ENCODE peak calls at places on chromosomes 5 and 9, in seven cellular contexts. One of them, this sample, is unnamed.

GRCh38 chr5:138610468-138611294 is 35.5 kb upstream of the HSPA9 start:
- DNase-seq in endothelial cell of umbilical vein: no peak
- DNase-seq in psoas muscle: peak; percentile 52
- DNase-seq in brain microvascular endothelial cell: no peak
- DNase-seq in upper lobe of right lung: no peak
- DNase-seq in body of pancreas: no peak
- DNase-seq in PC-3: no peak
- DNase-seq in this sample: peak; percentile 25

GRCh38 chr9:101398930-101399640 is 434 bp downstream of the ZNF189 start:
- DNase-seq in endothelial cell of umbilical vein: peak; percentile 32
- DNase-seq in psoas muscle: no peak
- DNase-seq in brain microvascular endothelial cell: no peak
- DNase-seq in upper lobe of right lung: no peak
- DNase-seq in body of pancreas: peak; percentile 13
- DNase-seq in PC-3: no peak
- DNase-seq in this sample: no peak

GRCh38 chr5:177450672-177451424 is 4.2 kb downstream of the PRR7 start:
- DNase-seq in endothelial cell of umbilical vein: no peak
- DNase-seq in psoas muscle: no peak
- DNase-seq in brain microvascular endothelial cell: no peak
- DNase-seq in upper lobe of right lung: no peak
- DNase-seq in body of pancreas: no peak
- DNase-seq in PC-3: no peak
- DNase-seq in this sample: no peak

GRCh38 chr9:91422832-91423711 is 560 bp downstream of the NFIL3 start:
- DNase-seq in endothelial cell of umbilical vein: peak; percentile 73
- DNase-seq in psoas muscle: peak; percentile 80
- DNase-seq in brain microvascular endothelial cell: peak; percentile 58
- DNase-seq in upper lobe of right lung: peak; percentile 85
- DNase-seq in body of pancreas: peak; percentile 80
- DNase-seq in PC-3: peak; percentile 47
- DNase-seq in this sample: peak; percentile 45

GRCh38 chr5:90353254-90353653 is 56.3 kb downstream of the CETN3 start:
- DNase-seq in endothelial cell of umbilical vein: no peak
- DNase-seq in psoas muscle: no peak
- DNase-seq in brain microvascular endothelial cell: no peak
- DNase-seq in upper lobe of right lung: no peak
- DNase-seq in body of pancreas: no peak
- DNase-seq in PC-3: no peak
- DNase-seq in this sample: no peak

GRCh38 chr9:73441223-73441622 is 289.6 kb downstream of the ANXA1 start:
- DNase-seq in endothelial cell of umbilical vein: no peak
- DNase-seq in psoas muscle: no peak
- DNase-seq in brain microvascular endothelial cell: no peak
- DNase-seq in upper lobe of right lung: no peak
- DNase-seq in body of pancreas: no peak
- DNase-seq in PC-3: no peak
- DNase-seq in this sample: no peak

GRCh38 chr9:110257097-110257955 is 1.0 kb upstream of the TXN start:
- DNase-seq in endothelial cell of umbilical vein: no peak
- DNase-seq in psoas muscle: no peak
- DNase-seq in brain microvascular endothelial cell: no peak
- DNase-seq in upper lobe of right lung: no peak
- DNase-seq in body of pancreas: peak; percentile 17
- DNase-seq in PC-3: no peak
- DNase-seq in this sample: no peak

GRCh38 chr5:116466740-116467139 is 107.9 kb downstream of the SEMA6A start:
- DNase-seq in endothelial cell of umbilical vein: no peak
- DNase-seq in psoas muscle: no peak
- DNase-seq in brain microvascular endothelial cell: no peak
- DNase-seq in upper lobe of right lung: no peak
- DNase-seq in body of pancreas: no peak
- DNase-seq in PC-3: no peak
- DNase-seq in this sample: no peak

GRCh38 chr5:140189977-140190867 is 15.2 kb downstream of the CYSTM1 start:
- DNase-seq in endothelial cell of umbilical vein: peak; percentile 82
- DNase-seq in psoas muscle: no peak
- DNase-seq in brain microvascular endothelial cell: peak; percentile 83
- DNase-seq in upper lobe of right lung: no peak
- DNase-seq in body of pancreas: no peak
- DNase-seq in PC-3: no peak
- DNase-seq in this sample: no peak

GRCh38 chr5:3333836-3334235 is 261.8 kb upstream of the IRX1 start:
- DNase-seq in endothelial cell of umbilical vein: no peak
- DNase-seq in psoas muscle: no peak
- DNase-seq in brain microvascular endothelial cell: no peak
- DNase-seq in upper lobe of right lung: no peak
- DNase-seq in body of pancreas: no peak
- DNase-seq in PC-3: no peak
- DNase-seq in this sample: no peak

GRCh38 chr5:177427919-177428573 is 1.6 kb downstream of the GRK6 start:
- DNase-seq in endothelial cell of umbilical vein: no peak
- DNase-seq in psoas muscle: peak; percentile 52
- DNase-seq in brain microvascular endothelial cell: no peak
- DNase-seq in upper lobe of right lung: peak; percentile 69
- DNase-seq in body of pancreas: no peak
- DNase-seq in PC-3: no peak
- DNase-seq in this sample: no peak

GRCh38 chr5:86795659-86796058 is 177.9 kb downstream of the COX7C start:
- DNase-seq in endothelial cell of umbilical vein: no peak
- DNase-seq in psoas muscle: no peak
- DNase-seq in brain microvascular endothelial cell: no peak
- DNase-seq in upper lobe of right lung: no peak
- DNase-seq in body of pancreas: no peak
- DNase-seq in PC-3: no peak
- DNase-seq in this sample: no peak

GRCh38 chr9:122356627-122357026 is 14.2 kb upstream of the PTGS1 start:
- DNase-seq in endothelial cell of umbilical vein: no peak
- DNase-seq in psoas muscle: no peak
- DNase-seq in brain microvascular endothelial cell: no peak
- DNase-seq in upper lobe of right lung: no peak
- DNase-seq in body of pancreas: no peak
- DNase-seq in PC-3: no peak
- DNase-seq in this sample: no peak

GRCh38 chr5:90173299-90174030 is 236.1 kb downstream of the CETN3 start:
- DNase-seq in endothelial cell of umbilical vein: no peak
- DNase-seq in psoas muscle: no peak
- DNase-seq in brain microvascular endothelial cell: no peak
- DNase-seq in upper lobe of right lung: no peak
- DNase-seq in body of pancreas: no peak
- DNase-seq in PC-3: peak; percentile 89
- DNase-seq in this sample: no peak

GRCh38 chr5:139669681-139670368 is 21.7 kb downstream of the CXXC5 start:
- DNase-seq in endothelial cell of umbilical vein: no peak
- DNase-seq in psoas muscle: no peak
- DNase-seq in brain microvascular endothelial cell: no peak
- DNase-seq in upper lobe of right lung: no peak
- DNase-seq in body of pancreas: peak; percentile 87
- DNase-seq in PC-3: no peak
- DNase-seq in this sample: no peak

GRCh38 chr9:134620751-134621557 is 20.6 kb upstream of the COL5A1 start:
- DNase-seq in endothelial cell of umbilical vein: no peak
- DNase-seq in psoas muscle: no peak
- DNase-seq in brain microvascular endothelial cell: no peak
- DNase-seq in upper lobe of right lung: peak; percentile 49
- DNase-seq in body of pancreas: no peak
- DNase-seq in PC-3: no peak
- DNase-seq in this sample: no peak

GRCh38 chr9:123372766-123373446 is 16.9 kb downstream of the CRB2 start:
- DNase-seq in endothelial cell of umbilical vein: no peak
- DNase-seq in psoas muscle: no peak
- DNase-seq in brain microvascular endothelial cell: no peak
- DNase-seq in upper lobe of right lung: no peak
- DNase-seq in body of pancreas: no peak
- DNase-seq in PC-3: no peak
- DNase-seq in this sample: no peak
- TF ChIP-seq CTCF in endothelial cell of umbilical vein: no peak
- TF ChIP-seq CTCF in psoas muscle: no peak
- TF ChIP-seq CTCF in brain microvascular endothelial cell: no peak
- TF ChIP-seq CTCF in upper lobe of right lung: no peak
- TF ChIP-seq CTCF in body of pancreas: no peak
- TF ChIP-seq CTCF in PC-3: no peak
- TF ChIP-seq CTCF in this sample: no peak

DNA sequence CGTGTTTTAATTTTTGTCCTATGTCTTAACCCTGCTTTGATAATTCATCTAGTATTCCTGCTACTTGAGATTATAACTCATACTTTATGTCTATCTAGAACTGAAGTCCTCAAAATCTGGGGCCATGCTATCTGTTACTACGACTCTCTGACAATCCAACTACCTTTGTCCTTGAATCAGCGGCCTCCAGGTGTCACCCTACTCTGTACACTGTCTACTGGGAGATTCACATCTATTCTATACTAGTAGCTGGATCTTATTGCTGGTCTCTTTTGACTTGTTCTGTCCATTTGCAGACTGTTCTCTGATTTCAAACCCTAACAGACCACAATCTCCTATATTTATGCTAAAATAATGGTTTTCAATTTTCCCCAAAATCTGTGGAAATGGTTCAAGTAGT is 225.5 kb upstream of the ELAVL2 start:
- DNase-seq in endothelial cell of umbilical vein: no peak
- DNase-seq in psoas muscle: no peak
- DNase-seq in brain microvascular endothelial cell: no peak
- DNase-seq in upper lobe of right lung: no peak
- DNase-seq in body of pancreas: no peak
- DNase-seq in PC-3: peak; percentile 10
- DNase-seq in this sample: no peak
- TF ChIP-seq CTCF in endothelial cell of umbilical vein: no peak
- TF ChIP-seq CTCF in psoas muscle: no peak
- TF ChIP-seq CTCF in brain microvascular endothelial cell: no peak
- TF ChIP-seq CTCF in upper lobe of right lung: no peak
- TF ChIP-seq CTCF in body of pancreas: no peak
- TF ChIP-seq CTCF in PC-3: peak; percentile 25
- TF ChIP-seq CTCF in this sample: no peak

DNA sequence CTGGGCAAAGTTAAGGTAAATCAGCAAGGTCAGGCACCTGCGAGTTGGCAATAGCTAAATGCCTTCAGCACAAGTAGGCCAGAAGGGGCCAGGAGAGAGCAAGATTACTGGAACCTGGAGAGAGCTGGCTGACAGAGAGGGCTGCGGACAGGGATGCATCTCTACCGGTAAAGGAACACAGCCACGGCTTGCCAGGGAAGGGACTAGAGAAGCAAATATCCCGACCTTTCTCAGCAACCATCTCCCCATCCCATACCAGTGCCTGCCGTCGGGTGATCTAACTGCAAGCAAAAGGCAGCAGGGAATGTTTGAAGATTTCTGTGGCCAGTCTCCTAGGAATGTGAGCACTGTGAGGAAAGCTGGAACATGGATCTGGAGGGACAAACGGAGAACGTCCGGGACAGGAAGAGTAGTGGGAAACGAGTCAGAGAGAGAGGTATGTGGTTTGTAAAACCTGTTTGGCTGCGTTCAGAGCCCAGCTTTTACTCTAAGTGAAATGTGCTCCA is 15.9 kb upstream of the ABLIM3 start:
- DNase-seq in endothelial cell of umbilical vein: no peak
- DNase-seq in psoas muscle: no peak
- DNase-seq in brain microvascular endothelial cell: no peak
- DNase-seq in upper lobe of right lung: no peak
- DNase-seq in body of pancreas: peak; percentile 76
- DNase-seq in PC-3: peak; percentile 99
- DNase-seq in this sample: no peak
- TF ChIP-seq CTCF in endothelial cell of umbilical vein: no peak
- TF ChIP-seq CTCF in psoas muscle: no peak
- TF ChIP-seq CTCF in brain microvascular endothelial cell: peak; percentile 60
- TF ChIP-seq CTCF in upper lobe of right lung: no peak
- TF ChIP-seq CTCF in body of pancreas: peak; percentile 62
- TF ChIP-seq CTCF in PC-3: peak; percentile 87
- TF ChIP-seq CTCF in this sample: peak; percentile 41

GRCh38 chr5:88724201-88724600 is 158.8 kb downstream of the MEF2C start:
- DNase-seq in endothelial cell of umbilical vein: peak; percentile 32
- DNase-seq in psoas muscle: no peak
- DNase-seq in brain microvascular endothelial cell: no peak
- DNase-seq in upper lobe of right lung: no peak
- DNase-seq in body of pancreas: no peak
- DNase-seq in PC-3: peak; percentile 68
- DNase-seq in this sample: no peak
- TF ChIP-seq CTCF in endothelial cell of umbilical vein: no peak
- TF ChIP-seq CTCF in psoas muscle: no peak
- TF ChIP-seq CTCF in brain microvascular endothelial cell: peak; percentile 19
- TF ChIP-seq CTCF in upper lobe of right lung: no peak
- TF ChIP-seq CTCF in body of pancreas: peak; percentile 24
- TF ChIP-seq CTCF in PC-3: peak; percentile 75
- TF ChIP-seq CTCF in this sample: peak; percentile 66

GRCh38 chr5:102971693-102972293 is 148.1 kb downstream of the GIN1 start:
- DNase-seq in endothelial cell of umbilical vein: peak; percentile 40
- DNase-seq in psoas muscle: no peak
- DNase-seq in brain microvascular endothelial cell: no peak
- DNase-seq in upper lobe of right lung: no peak
- DNase-seq in body of pancreas: no peak
- DNase-seq in PC-3: peak; percentile 70
- DNase-seq in this sample: no peak
- TF ChIP-seq CTCF in endothelial cell of umbilical vein: peak; percentile 29
- TF ChIP-seq CTCF in psoas muscle: peak; percentile 46
- TF ChIP-seq CTCF in brain microvascular endothelial cell: peak; percentile 58
- TF ChIP-seq CTCF in upper lobe of right lung: peak; percentile 46
- TF ChIP-seq CTCF in body of pancreas: peak; percentile 25
- TF ChIP-seq CTCF in PC-3: peak; percentile 86
- TF ChIP-seq CTCF in this sample: peak; percentile 59

GRCh38 chr5:103389846-103390245 is 131.3 kb downstream of the MACIR start:
- DNase-seq in endothelial cell of umbilical vein: no peak
- DNase-seq in psoas muscle: no peak
- DNase-seq in brain microvascular endothelial cell: no peak
- DNase-seq in upper lobe of right lung: no peak
- DNase-seq in body of pancreas: no peak
- DNase-seq in PC-3: no peak
- DNase-seq in this sample: peak; percentile 18

GRCh38 chr5:103391659-103392058 is 133.1 kb downstream of the MACIR start:
- DNase-seq in endothelial cell of umbilical vein: no peak
- DNase-seq in psoas muscle: no peak
- DNase-seq in brain microvascular endothelial cell: no peak
- DNase-seq in upper lobe of right lung: no peak
- DNase-seq in body of pancreas: no peak
- DNase-seq in PC-3: no peak
- DNase-seq in this sample: no peak

GRCh38 chr5:103394676-103395075 is 136.1 kb downstream of the MACIR start:
- DNase-seq in endothelial cell of umbilical vein: no peak
- DNase-seq in psoas muscle: no peak
- DNase-seq in brain microvascular endothelial cell: no peak
- DNase-seq in upper lobe of right lung: no peak
- DNase-seq in body of pancreas: no peak
- DNase-seq in PC-3: no peak
- DNase-seq in this sample: no peak

GRCh38 chr5:103389362-103389761 is 130.8 kb downstream of the MACIR start:
- DNase-seq in endothelial cell of umbilical vein: no peak
- DNase-seq in psoas muscle: no peak
- DNase-seq in brain microvascular endothelial cell: no peak
- DNase-seq in upper lobe of right lung: no peak
- DNase-seq in body of pancreas: no peak
- DNase-seq in PC-3: no peak
- DNase-seq in this sample: peak; percentile 21

DNA sequence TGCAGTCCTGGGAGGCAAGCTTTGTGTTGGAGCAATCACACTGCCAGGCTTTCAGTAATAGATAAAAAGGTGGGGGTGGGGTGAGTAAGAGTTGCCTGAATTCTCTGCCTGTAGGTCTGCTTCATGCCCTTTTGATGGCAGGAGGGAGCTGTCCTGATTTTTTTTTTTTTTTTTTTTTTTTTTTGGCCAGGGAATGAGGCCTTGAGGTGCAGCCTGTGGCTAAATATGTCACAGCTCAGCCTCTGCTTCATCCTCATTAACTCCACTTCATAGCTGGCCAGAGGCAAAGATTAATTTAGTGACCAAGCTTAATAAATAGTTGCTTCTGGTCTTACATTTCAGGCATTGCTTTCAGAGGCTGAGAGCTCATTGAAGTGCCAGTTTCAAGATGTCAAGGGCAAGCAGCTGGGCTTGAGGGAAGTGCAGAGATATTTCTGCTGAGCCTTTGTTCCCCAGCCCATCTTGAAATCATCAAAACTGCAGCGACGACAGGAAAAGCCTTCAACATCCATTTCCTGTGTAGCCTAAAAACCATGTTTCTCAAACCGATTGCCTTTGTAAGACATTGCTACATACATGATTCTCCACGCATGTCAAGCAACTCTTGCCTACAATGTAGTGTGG is 134.7 kb downstream of the MACIR start:
- DNase-seq in endothelial cell of umbilical vein: no peak
- DNase-seq in psoas muscle: no peak
- DNase-seq in brain microvascular endothelial cell: no peak
- DNase-seq in upper lobe of right lung: no peak
- DNase-seq in body of pancreas: peak; percentile 15
- DNase-seq in PC-3: peak; percentile 31
- DNase-seq in this sample: peak; percentile 24
- TF ChIP-seq CTCF in endothelial cell of umbilical vein: no peak
- TF ChIP-seq CTCF in psoas muscle: peak; percentile 26
- TF ChIP-seq CTCF in brain microvascular endothelial cell: peak; percentile 36
- TF ChIP-seq CTCF in upper lobe of right lung: no peak
- TF ChIP-seq CTCF in body of pancreas: peak; percentile 3
- TF ChIP-seq CTCF in PC-3: peak; percentile 40
- TF ChIP-seq CTCF in this sample: no peak